ENCODE peak calls at places on chromosome 9, in five cellular contexts. H is upper lobe of right lung, E is PC-9, P is mammary epithelial cell, Q is transverse colon. B is an unnamed sample. For H3K27me3, the result is how much of the 10 kb centered on the place peaks cover.

GRCh38 chr9:35364817-35365585 is 124.9 kb upstream of the RUSC2 start:
- DNase-seq in H (no peak), Q (no peak), E (no peak), P (no peak), B (no peak)

GRCh38 chr9:27549196-27549737 is 19.7 kb upstream of the MOB3B start:
- DNase-seq in E (no peak), P (no peak), Q (no peak), H (no peak), B (no peak)

GRCh38 chr9:34079181-34079580 is 30.5 kb upstream of the UBAP2 start:
- DNase-seq in Q (no peak), E (peak), P (peak), H (no peak), B (no peak)

GRCh38 chr9:116594552-116594951 is 92.6 kb upstream of the TRIM32 start:
- DNase-seq in E (peak), Q (no peak), P (peak), H (no peak), B (no peak)

GRCh38 chr9:20538956-20539355 is 83.3 kb downstream of the MLLT3 start:
- DNase-seq in E (no peak), P (peak), H (no peak), Q (no peak), B (no peak)

GRCh38 chr9:18542837-18543405 is 69.0 kb downstream of the ADAMTSL1 start:
- DNase-seq in Q (no peak), P (peak), E (no peak), H (no peak), B (no peak)

GRCh38 chr9:108620767-108621166 is 235.0 kb downstream of the ACTL7B start:
- DNase-seq in H (no peak), P (no peak), E (no peak), Q (no peak), B (no peak)

GRCh38 chr9:125906893-125907292 is 159.7 kb downstream of the PBX3 start:
- DNase-seq in H (no peak), Q (no peak), E (no peak), P (no peak), B (no peak)

GRCh38 chr9:91423785-91424402 is at the start of gene NFIL3:
- DNase-seq in E (peak), P (peak), H (peak), Q (peak), B (peak)

GRCh38 chr9:133734600-133735414 is 3.3 kb downstream of the SARDH start:
- DNase-seq in E (no peak), H (peak), P (no peak), Q (no peak), B (no peak)

GRCh38 chr9:133794006-133794760 is 56.0 kb upstream of the SARDH start:
- DNase-seq in P (no peak), E (no peak), Q (no peak), H (no peak), B (no peak)

GRCh38 chr9:95150903-95151302 is 166.6 kb downstream of the FANCC start:
- DNase-seq in H (peak), P (no peak), Q (no peak), E (no peak), B (no peak)

GRCh38 chr9:237141-237857 is 22.6 kb downstream of the DOCK8 start:
- DNase-seq in E (no peak), Q (no peak), P (no peak), H (no peak), B (no peak)

GRCh38 chr9:12426198-12426864 is 266.9 kb upstream of the TYRP1 start:
- DNase-seq in E (no peak), Q (no peak), H (no peak), P (no peak), B (no peak)

GRCh38 chr9:98614941-98615340 is 93.8 kb downstream of the GABBR2 start:
- DNase-seq in Q (no peak), E (no peak), H (no peak), P (no peak), B (no peak)

GRCh38 chr9:93262537-93263310 is 78.8 kb downstream of the WNK2 start:
- DNase-seq in P (no peak), E (no peak), Q (no peak), H (no peak), B (peak)

GRCh38 chr9:4465910-4466309 is 24.4 kb upstream of the SLC1A1 start:
- DNase-seq in Q (no peak), E (no peak), P (no peak), H (no peak), B (no peak)

GRCh38 chr9:33818832-33819500 is 2.0 kb downstream of the UBE2R2 start:
- DNase-seq in E (no peak), P (peak), H (no peak), Q (no peak), B (no peak)

GRCh38 chr9:120692901-120693573 is 21.2 kb downstream of the MEGF9 start:
- DNase-seq in P (no peak), H (no peak), E (no peak), Q (no peak), B (no peak)

GRCh38 chr9:126805546-126806262 is 864 bp downstream of the ZBTB43 start:
- DNase-seq in H (peak), P (peak), Q (peak), E (peak), B (no peak)

GRCh38 chr9:70285246-70285645 is 26.5 kb downstream of the SMC5 start:
- DNase-seq in H (no peak), Q (no peak), P (no peak), E (no peak), B (peak)

GRCh38 chr9:134396258-134396742 is 70.0 kb downstream of the RXRA start:
- DNase-seq in H (no peak), E (no peak), Q (peak), P (no peak), B (no peak)

GRCh38 chr9:72480931-72481330 is 40.5 kb upstream of the TMC1 start:
- DNase-seq in H (no peak), P (no peak), E (no peak), Q (no peak), B (no peak)

GRCh38 chr9:99967457-99967856 is 61.0 kb downstream of the STX17 start:
- DNase-seq in E (no peak), H (no peak), Q (no peak), P (no peak), B (no peak)

GRCh38 chr9:33254211-33254610 is 10.3 kb downstream of the BAG1 start:
- DNase-seq in Q (no peak), P (no peak), E (no peak), H (no peak), B (no peak)

GRCh38 chr9:96169488-96169887 is 132.5 kb downstream of the HSD17B3 start:
- DNase-seq in Q (peak), H (no peak), E (no peak), P (no peak), B (no peak)

GRCh38 chr9:130927995-130928900 is 10.8 kb downstream of the FIBCD1 start:
- DNase-seq in H (no peak), E (peak), Q (peak), P (peak), B (no peak)

GRCh38 chr9:79660615-79661014 is 88.8 kb downstream of the TLE4 start:
- DNase-seq in E (no peak), H (no peak), Q (no peak), P (no peak), B (no peak)

GRCh38 chr9:6827370-6827949 is 69.7 kb downstream of the KDM4C start:
- DNase-seq in H (no peak), P (peak), Q (no peak), E (no peak), B (no peak)

GRCh38 chr9:124280176-124280691 is 22.5 kb downstream of the NEK6 start:
- DNase-seq in E (no peak), Q (no peak), H (peak), P (no peak), B (peak)

GRCh38 chr9:20989923-20990341 is 41.5 kb downstream of the HACD4 start:
- DNase-seq in H (peak), E (no peak), P (no peak), Q (peak), B (no peak)

GRCh38 chr9:15206949-15207696 is 99.9 kb downstream of the TTC39B start:
- DNase-seq in E (no peak), Q (no peak), P (peak), H (no peak), B (no peak)

GRCh38 chr9:124665391-124666058 is 105.6 kb downstream of the NR6A1 start:
- DNase-seq in P (peak), H (no peak), Q (no peak), E (peak), B (no peak)

GRCh38 chr9:13847270-13847669 is 466.7 kb downstream of the NFIB start:
- DNase-seq in P (no peak), E (no peak), Q (no peak), H (no peak), B (no peak)

GRCh38 chr9:93097496-93098205 is 1.6 kb downstream of the CARD19 start:
- DNase-seq in P (no peak), H (peak), E (no peak), Q (peak), B (peak)

GRCh38 chr9:98983295-98984268 is 39.9 kb downstream of the COL15A1 start:
- DNase-seq in H (no peak), P (peak), E (no peak), Q (no peak), B (no peak)

GRCh38 chr9:134554750-134555655 is 86.6 kb upstream of the COL5A1 start:
- DNase-seq in H (peak), E (no peak), P (no peak), Q (no peak), B (no peak)

GRCh38 chr9:22447607-22448305 is 1.1 kb downstream of the DMRTA1 start:
- DNase-seq in E (no peak), H (no peak), Q (no peak), P (no peak), B (no peak)

DNA sequence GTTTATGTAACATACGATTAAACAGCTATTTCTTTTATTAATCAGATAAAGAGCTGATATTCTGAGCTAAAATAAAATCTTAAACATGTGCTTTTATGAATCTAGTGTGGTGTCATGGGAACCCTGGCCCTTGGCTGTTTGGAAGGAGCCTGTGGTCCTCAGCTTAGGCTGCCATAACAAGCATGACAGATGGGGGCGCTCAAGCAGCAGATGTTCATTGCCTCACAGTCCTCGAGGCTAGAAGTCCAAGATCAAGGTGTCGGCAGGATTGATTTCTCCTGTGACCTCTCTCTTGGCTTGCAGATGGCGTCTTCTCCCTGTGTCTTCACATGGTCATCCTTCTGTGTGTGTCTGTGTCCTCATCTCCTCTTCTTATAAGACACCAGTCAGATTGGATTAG is 448.2 kb downstream of the GADD45G start:
- DNase-seq in Q (no peak), E (no peak), P (no peak), H (no peak), B (no peak)
- TF ChIP-seq CTCF in Q (no peak), E (peak), P (peak), H (peak), B (no peak)

GRCh38 chr9:74016004-74016403 is 481.1 kb upstream of the RORB start:
- DNase-seq in P (peak), H (no peak), E (no peak), Q (no peak), B (no peak)
- H3K27me3 ChIP-seq in P (under half), H (under half), E (under half), Q (under half), B (under half)

DNA sequence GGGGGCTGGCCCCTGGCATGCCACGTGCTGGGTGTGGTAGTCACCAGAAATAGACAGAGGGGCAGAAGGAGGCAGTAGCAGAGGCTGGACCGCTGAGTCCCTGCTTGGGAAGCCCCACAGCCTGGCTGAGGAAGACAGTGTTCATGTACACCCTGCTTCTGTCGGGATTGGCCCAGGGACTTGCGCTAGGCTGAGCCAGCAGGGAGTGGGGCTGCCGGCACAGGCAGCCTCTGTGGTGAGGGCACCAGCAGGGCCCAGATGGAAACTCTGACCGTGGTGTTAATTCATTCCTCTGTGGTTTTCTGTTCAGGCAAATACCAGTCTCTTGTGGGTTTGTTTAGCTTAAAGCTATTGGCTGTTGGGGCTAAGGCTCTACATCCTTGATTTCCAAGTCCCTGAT is 108.6 kb upstream of the RAD23B start:
- DNase-seq in P (no peak), H (no peak), Q (no peak), E (no peak), B (no peak)
- TF ChIP-seq CTCF in P (no peak), H (no peak), Q (no peak), E (no peak), B (no peak)

DNA sequence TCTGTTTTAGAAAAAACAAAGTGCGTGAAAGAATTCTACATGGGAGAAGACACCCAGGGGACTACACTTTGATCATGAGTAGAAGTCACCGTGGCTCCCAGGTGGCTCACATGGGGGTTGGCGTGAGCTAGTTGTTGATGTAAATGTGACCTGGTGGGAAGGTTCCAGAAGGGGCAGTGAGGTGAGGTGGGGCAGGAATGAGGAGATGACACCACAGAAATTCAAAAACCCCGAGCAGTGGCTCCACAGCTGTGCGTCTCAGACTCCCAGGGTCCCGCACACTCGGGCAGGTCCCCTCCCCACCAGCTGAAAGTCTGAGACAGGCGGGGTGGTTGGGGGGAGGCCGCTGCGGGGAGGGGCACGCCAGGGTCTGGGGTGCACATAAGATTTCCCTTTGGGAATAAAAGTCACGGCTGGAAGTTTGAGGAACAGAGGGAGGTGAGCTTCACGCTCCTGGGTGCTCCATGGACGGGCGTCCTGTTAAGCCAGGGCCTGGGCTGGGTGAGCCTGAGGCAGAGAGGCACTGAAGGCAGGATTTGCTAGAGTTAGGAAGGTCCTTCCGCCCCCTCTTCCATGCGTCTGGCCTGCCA is 29.9 kb downstream of the GLT6D1 start:
- DNase-seq in P (no peak), E (no peak), H (no peak), Q (no peak), B (no peak)
- H3K27me3 ChIP-seq in P (under half), E (half or more), H (under half), Q (under half), B (under half)

DNA sequence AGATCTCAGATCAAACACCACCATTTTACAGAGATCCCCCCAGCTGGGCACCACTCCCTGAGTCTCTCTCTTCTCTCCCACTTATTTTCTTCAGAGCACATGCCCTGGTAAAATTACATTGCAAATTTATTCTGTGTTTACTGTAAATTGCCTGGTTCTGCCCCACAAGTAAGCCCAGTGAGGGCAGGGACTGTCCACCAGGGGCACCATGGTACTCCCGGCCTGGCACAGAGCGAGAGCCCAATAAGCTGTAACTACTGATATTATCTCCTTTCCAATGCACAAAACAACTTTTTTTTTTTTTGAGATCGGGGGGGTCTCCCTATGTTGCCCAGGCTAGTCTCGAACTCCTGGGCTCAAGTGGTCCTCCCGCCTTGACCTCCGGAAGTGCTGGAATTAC is 123.0 kb downstream of the PAX5 start:
- DNase-seq in P (no peak), Q (no peak), E (no peak), H (no peak), B (no peak)
- TF ChIP-seq CTCF in P (no peak), Q (no peak), E (no peak), H (no peak), B (no peak)

B was measured in ovary.